ENCODE peak calls at places on chromosomes 12 and 14, in five cellular contexts. Y, R, L, X and P are unnamed samples.
A peak's percentile ranks its signal among the peaks of the same experiment; 100 is the strongest.

GRCh38 chr14:22850944-22851790 is 14.8 kb downstream of the MMP14 start:
- DNase-seq in Y (peak; percentile 95), R (no peak), L (peak; percentile 64), X (no peak), P (peak; percentile 94)

GRCh38 chr14:88518592-88519512 is 36.0 kb downstream of the PTPN21 start:
- DNase-seq in Y (no peak), R (no peak), L (no peak), X (no peak), P (no peak)

GRCh38 chr12:49542592-49543160 is 3.8 kb downstream of the KCNH3 start:
- DNase-seq in Y (no peak), R (no peak), L (no peak), X (no peak), P (no peak)

GRCh38 chr14:50985124-50985815 is 41.0 kb upstream of the PYGL start:
- DNase-seq in Y (no peak), R (no peak), L (no peak), X (no peak), P (no peak)

GRCh38 chr14:102157346-102157745 is 17.6 kb downstream of the WDR20 start:
- DNase-seq in Y (no peak), R (no peak), L (no peak), X (no peak), P (no peak)

GRCh38 chr14:104307246-104307626 is 168.8 kb downstream of the KIF26A start:
- DNase-seq in Y (peak; percentile 18), R (no peak), L (no peak), X (no peak), P (peak; percentile 13)

GRCh38 chr12:124296916-124297351 is 2.0 kb downstream of the RFLNA start:
- DNase-seq in Y (no peak), R (no peak), L (no peak), X (no peak), P (no peak)

GRCh38 chr12:97940629-97941028 is 478.0 kb downstream of the RMST start:
- DNase-seq in Y (no peak), R (no peak), L (no peak), X (no peak), P (no peak)

GRCh38 chr12:100447405-100447804 is 26.3 kb upstream of the NR1H4 start:
- DNase-seq in Y (no peak), R (no peak), L (no peak), X (no peak), P (no peak)